ENCODE peak calls at places on chromosomes 7 and 10, in nine cellular contexts. S is EH, N is Right ventricle myocardium superior, B is iris pigment epithelial cell, Y is T-cell, Q is T1000, O is RWPE1, R is non-pigmented ciliary epithelial cell, M is cardiac septum. U is an unnamed sample.

GRCh38 chr10:73857446-73857845 is 16.9 kb downstream of the CAMK2G start:
- DNase-seq in S (peak; percentile 86), N (no peak), B (peak; percentile 58), Y (no peak), Q (peak; percentile 55), O (no peak), R (no peak), M (no peak), U (no peak)

GRCh38 chr7:108367946-108368345 is 88.3 kb downstream of the NRCAM start:
- DNase-seq in S (no peak), N (no peak), B (no peak), Y (no peak), Q (no peak), O (no peak), R (no peak), M (no peak), U (no peak)

GRCh38 chr7:1694981-1695511 is 25.0 kb downstream of the ELFN1 start:
- DNase-seq in S (no peak), N (peak; percentile 42), B (no peak), Y (no peak), Q (no peak), O (no peak), R (no peak), M (peak; percentile 31), U (no peak)

GRCh38 chr10:104925232-104925851 is 284.3 kb downstream of the SORCS3 start:
- DNase-seq in S (peak; percentile 32), N (no peak), B (peak; percentile 14), Y (peak; percentile 9), Q (no peak), O (peak; percentile 22), R (no peak), M (no peak), U (peak; percentile 12)

GRCh38 chr7:117051808-117052207 is 98.5 kb downstream of the ST7 start:
- DNase-seq in S (no peak), N (no peak), B (no peak), Y (no peak), Q (no peak), O (no peak), R (no peak), M (no peak), U (no peak)

GRCh38 chr7:16846611-16847165 is 35.1 kb downstream of the AGR3 start:
- DNase-seq in S (peak; percentile 3), N (no peak), B (no peak), Y (no peak), Q (no peak), O (peak; percentile 26), R (no peak), M (no peak), U (no peak)

GRCh38 chr7:140000666-140001268 is 62.0 kb downstream of the PARP12 start:
- DNase-seq in S (no peak), N (no peak), B (no peak), Y (no peak), Q (no peak), O (no peak), R (no peak), M (no peak), U (no peak)

GRCh38 chr10:23190872-23191763 is 994 bp upstream of the PTF1A start:
- DNase-seq in S (no peak), N (no peak), B (no peak), Y (no peak), Q (no peak), O (no peak), R (no peak), M (no peak), U (no peak)

GRCh38 chr10:5737352-5737751 is 52.7 kb downstream of the TASOR2 start:
- DNase-seq in S (no peak), N (no peak), B (no peak), Y (no peak), Q (no peak), O (no peak), R (no peak), M (no peak), U (no peak)

GRCh38 chr10:101565370-101565900 is 22.6 kb downstream of the POLL start:
- DNase-seq in S (no peak), N (peak; percentile 2), B (no peak), Y (no peak), Q (no peak), O (no peak), R (no peak), M (peak; percentile 51), U (no peak)

GRCh38 chr7:1811850-1812692 is 142.0 kb downstream of the ELFN1 start:
- DNase-seq in S (no peak), N (no peak), B (no peak), Y (no peak), Q (no peak), O (peak; percentile 67), R (no peak), M (peak; percentile 71), U (no peak)

GRCh38 chr7:12719978-12720377 is 32.5 kb downstream of the ARL4A start:
- DNase-seq in S (no peak), N (no peak), B (peak; percentile 22), Y (no peak), Q (no peak), O (no peak), R (no peak), M (no peak), U (no peak)

GRCh38 chr10:104478380-104478779 is 124.7 kb downstream of the CFAP58 start:
- DNase-seq in S (peak; percentile 11), N (no peak), B (peak; percentile 0), Y (no peak), Q (no peak), O (no peak), R (no peak), M (no peak), U (no peak)

GRCh38 chr7:66837007-66837406 is 84.0 kb upstream of the TMEM248 start:
- DNase-seq in S (peak; percentile 27), N (no peak), B (peak; percentile 56), Y (no peak), Q (no peak), O (no peak), R (no peak), M (no peak), U (no peak)